ENCODE peak calls at places on chromosomes 4 and X, in eight cellular contexts. H, K, R, L, B, O, T and G are unnamed samples.

GRCh38 chrX:54994668-54995452 is 872 bp upstream of the PFKFB1 start:
- DNase-seq in O (no peak), R (peak), H (no peak), L (no peak), B (no peak), T (no peak), K (no peak), G (no peak)

GRCh38 chr4:26113339-26113940 is 199.4 kb downstream of the SMIM20 start:
- DNase-seq in O (no peak), L (no peak), H (no peak), T (no peak), B (no peak), K (no peak), R (no peak), G (no peak)

GRCh38 chrX:1389181-1389992 is 2.5 kb downstream of the SLC25A6 start:
- DNase-seq in H (no peak), B (no peak), L (peak), K (no peak), T (no peak), R (no peak), O (no peak), G (no peak)

GRCh38 chrX:155188786-155189185 is 27.5 kb upstream of the VBP1 start:
- DNase-seq in H (peak), L (no peak), T (no peak), B (no peak), O (no peak), R (peak), K (peak), G (no peak)

GRCh38 chr4:95095352-95095974 is 337.7 kb downstream of the BMPR1B start:
- DNase-seq in T (peak), O (no peak), B (peak), H (no peak), K (peak), R (peak), L (no peak), G (peak)

GRCh38 chrX:119105826-119106225 is 21.8 kb downstream of the KIAA1210 start:
- DNase-seq in H (no peak), T (no peak), B (peak), R (no peak), L (no peak), O (peak), K (no peak), G (no peak)

GRCh38 chr4:1358421-1359160 is 11.6 kb downstream of the UVSSA start:
- DNase-seq in B (no peak), L (no peak), H (no peak), K (no peak), O (no peak), R (no peak), T (no peak), G (no peak)

GRCh38 chrX:40573763-40574162 is 7.0 kb upstream of the ATP6AP2 start:
- DNase-seq in O (no peak), T (peak), H (peak), K (peak), B (peak), L (peak), R (peak), G (peak)

GRCh38 chrX:2272337-2272736 is 228.4 kb downstream of the DHRSX start:
- DNase-seq in B (no peak), T (no peak), O (no peak), H (no peak), L (no peak), R (no peak), K (no peak), G (no peak)

GRCh38 chr4:23981328-23981727 is 91.5 kb upstream of the PPARGC1A start:
- DNase-seq in L (no peak), B (peak), H (no peak), R (no peak), T (no peak), O (no peak), K (peak), G (no peak)

GRCh38 chr4:151991001-151991883 is 230.4 kb upstream of the GATB start:
- DNase-seq in H (no peak), O (no peak), K (no peak), B (peak), L (no peak), T (no peak), R (no peak), G (no peak)

GRCh38 chr4:13963601-13964000 is 336.1 kb upstream of the BOD1L1 start:
- DNase-seq in B (peak), L (no peak), T (no peak), O (no peak), H (no peak), K (no peak), R (no peak), G (no peak)

GRCh38 chrX:71653344-71653743 is 14.0 kb upstream of the LOC101059915 start:
- DNase-seq in K (no peak), R (no peak), H (no peak), L (no peak), B (no peak), O (no peak), T (no peak), G (no peak)

GRCh38 chr4:83255584-83255983 is 29.0 kb downstream of the COQ2 start:
- DNase-seq in T (no peak), L (no peak), B (peak), H (no peak), R (no peak), O (peak), K (peak), G (peak)

GRCh38 chr4:25500626-25501318 is 123.7 kb downstream of the ANAPC4 start:
- DNase-seq in B (no peak), O (no peak), K (no peak), L (no peak), T (peak), H (no peak), R (no peak), G (no peak)

GRCh38 chrX:23935116-23935515 is 27.3 kb downstream of the CXorf58 start:
- DNase-seq in L (no peak), K (no peak), B (no peak), T (no peak), H (no peak), O (no peak), R (no peak), G (no peak)

GRCh38 chrX:3348191-3348590 is 1.7 kb upstream of the MXRA5 start:
- DNase-seq in H (no peak), T (no peak), R (no peak), B (no peak), L (no peak), O (no peak), K (no peak), G (no peak)

GRCh38 chrX:23332101-23332887 is 2.4 kb upstream of the PTCHD1 start:
- DNase-seq in T (no peak), L (peak), K (no peak), O (no peak), H (no peak), B (no peak), R (no peak), G (peak)

GRCh38 chr4:20432098-20432497 is 180.4 kb downstream of the SLIT2 start:
- DNase-seq in L (no peak), T (no peak), B (peak), H (no peak), K (no peak), O (no peak), R (no peak), G (no peak)

GRCh38 chr4:159117968-159118367 is 15.1 kb downstream of the RAPGEF2 start:
- DNase-seq in R (no peak), O (no peak), K (no peak), H (no peak), T (peak), B (no peak), L (no peak), G (peak)

GRCh38 chrX:34521563-34521962 is 135.5 kb downstream of the TMEM47 start:
- DNase-seq in L (no peak), K (peak), B (peak), H (no peak), T (peak), O (no peak), R (peak), G (peak)

GRCh38 chr4:61294001-61294400 is 93.9 kb downstream of the ADGRL3 start:
- DNase-seq in B (no peak), L (no peak), H (no peak), R (no peak), K (no peak), O (no peak), T (no peak), G (no peak)

GRCh38 chr4:164108971-164109370 is 614.5 kb downstream of the TMA16 start:
- DNase-seq in L (no peak), T (no peak), R (no peak), K (no peak), H (no peak), B (no peak), O (no peak), G (no peak)

GRCh38 chrX:154603438-154604430 is 15.3 kb downstream of the CTAG1B start:
- DNase-seq in R (peak), B (peak), T (no peak), O (peak), H (no peak), K (peak), L (no peak), G (peak)

GRCh38 chrX:10052906-10053625 is 85.9 kb downstream of the CLDN34 start:
- DNase-seq in R (peak), K (no peak), O (no peak), L (no peak), H (no peak), T (no peak), B (peak), G (no peak)

GRCh38 chr4:113908829-113909228 is 70.6 kb downstream of the ARSJ start:
- DNase-seq in O (no peak), H (no peak), T (peak), B (no peak), K (no peak), R (no peak), L (no peak), G (no peak)

GRCh38 chrX:38206542-38206941 is 14.1 kb downstream of the SRPX start:
- DNase-seq in K (peak), R (peak), T (no peak), B (peak), L (no peak), O (no peak), H (no peak), G (no peak)

GRCh38 chrX:433771-434170 is 47.1 kb upstream of the PPP2R3B start:
- DNase-seq in T (no peak), H (no peak), R (no peak), K (no peak), L (no peak), B (no peak), O (no peak), G (no peak)

GRCh38 chr4:162010362-162010761 is 153.4 kb downstream of the FSTL5 start:
- DNase-seq in R (peak), H (no peak), O (no peak), B (peak), K (no peak), T (no peak), L (no peak), G (no peak)

GRCh38 chrX:77640702-77641101 is 145.3 kb downstream of the ATRX start:
- DNase-seq in T (no peak), O (no peak), L (no peak), H (no peak), K (no peak), B (no peak), R (no peak), G (no peak)

GRCh38 chr4:80092088-80092487 is 19.1 kb upstream of the ANTXR2 start:
- DNase-seq in K (no peak), L (no peak), T (no peak), B (no peak), R (no peak), O (no peak), H (no peak), G (no peak)

GRCh38 chrX:18674788-18675735 is 3.2 kb upstream of the RS1 start:
- DNase-seq in O (peak), H (peak), B (peak), T (peak), R (peak), K (peak), L (peak), G (peak)

GRCh38 chr4:173371292-173372192 is 788 bp downstream of the SAP30 start:
- DNase-seq in H (peak), B (peak), T (peak), L (peak), K (peak), R (peak), O (no peak), G (peak)

GRCh38 chr4:188812644-188813043 is 673.4 kb downstream of the TRIML1 start:
- DNase-seq in K (no peak), O (no peak), R (no peak), L (no peak), T (no peak), B (no peak), H (no peak), G (no peak)

GRCh38 chr4:82044141-82044993 is 329.4 kb downstream of the HNRNPD start:
- DNase-seq in L (peak), T (no peak), O (no peak), B (peak), R (peak), H (no peak), K (peak), G (peak)